ENCODE peak calls at places on chromosomes 2 and 18, in five cellular contexts. One of them, this sample, is unnamed. For H3K79me2, the result is how much of the 10 kb centered on the place peaks cover.

GRCh38 chr2:207333599-207334308 is 168.0 kb upstream of the KLF7 start:
- DNase-seq in GM23338: no peak
- DNase-seq in SK-N-SH: no peak
- DNase-seq in Karpas-422: no peak
- DNase-seq in K562: no peak
- DNase-seq in this sample: no peak

GRCh38 chr18:13264091-13264777 is 45.7 kb downstream of the LDLRAD4 start:
- DNase-seq in GM23338: no peak
- DNase-seq in SK-N-SH: peak
- DNase-seq in Karpas-422: no peak
- DNase-seq in K562: no peak
- DNase-seq in this sample: no peak

GRCh38 chr18:46261799-46262198 is 157.6 kb downstream of the HAUS1 start:
- DNase-seq in GM23338: peak
- DNase-seq in SK-N-SH: no peak
- DNase-seq in Karpas-422: no peak
- DNase-seq in K562: no peak
- DNase-seq in this sample: no peak

GRCh38 chr2:149575742-149576141 is 11.8 kb downstream of the MMADHC start:
- DNase-seq in GM23338: no peak
- DNase-seq in SK-N-SH: no peak
- DNase-seq in Karpas-422: no peak
- DNase-seq in K562: no peak
- DNase-seq in this sample: no peak

GRCh38 chr2:152961376-152961775 is 243.0 kb downstream of the ARL6IP6 start:
- DNase-seq in GM23338: no peak
- DNase-seq in SK-N-SH: no peak
- DNase-seq in Karpas-422: no peak
- DNase-seq in K562: no peak
- DNase-seq in this sample: no peak

GRCh38 chr18:3454365-3455089 is 4.6 kb downstream of the TGIF1 start:
- DNase-seq in GM23338: peak
- DNase-seq in SK-N-SH: peak
- DNase-seq in Karpas-422: peak
- DNase-seq in K562: peak
- DNase-seq in this sample: no peak

GRCh38 chr2:114027437-114027836 is 137.5 kb downstream of the ACTR3 start:
- DNase-seq in GM23338: no peak
- DNase-seq in SK-N-SH: no peak
- DNase-seq in Karpas-422: no peak
- DNase-seq in K562: no peak
- DNase-seq in this sample: no peak

GRCh38 chr2:84302513-84303412 is 156.3 kb downstream of the SUCLG1 start:
- DNase-seq in GM23338: peak
- DNase-seq in SK-N-SH: peak
- DNase-seq in Karpas-422: peak
- DNase-seq in K562: peak
- DNase-seq in this sample: peak

GRCh38 chr2:96957299-96957698 is 29.1 kb downstream of the FAM178B start:
- DNase-seq in GM23338: peak
- DNase-seq in SK-N-SH: no peak
- DNase-seq in Karpas-422: no peak
- DNase-seq in K562: no peak
- DNase-seq in this sample: peak

GRCh38 chr2:69154031-69154430 is 141.1 kb downstream of the ANTXR1 start:
- DNase-seq in GM23338: no peak
- DNase-seq in SK-N-SH: no peak
- DNase-seq in Karpas-422: no peak
- DNase-seq in K562: no peak
- DNase-seq in this sample: no peak

GRCh38 chr2:17901246-17901645 is 22.8 kb downstream of the KCNS3 start:
- DNase-seq in GM23338: no peak
- DNase-seq in SK-N-SH: peak
- DNase-seq in Karpas-422: peak
- DNase-seq in K562: no peak
- DNase-seq in this sample: no peak

GRCh38 chr18:61606759-61607158 is 273.5 kb downstream of the CDH20 start:
- DNase-seq in GM23338: peak
- DNase-seq in SK-N-SH: no peak
- DNase-seq in Karpas-422: no peak
- DNase-seq in K562: no peak
- DNase-seq in this sample: peak

GRCh38 chr2:198945496-198945895 is 512.2 kb downstream of the SATB2 start:
- DNase-seq in GM23338: no peak
- DNase-seq in SK-N-SH: no peak
- DNase-seq in Karpas-422: no peak
- DNase-seq in K562: no peak
- DNase-seq in this sample: no peak

GRCh38 chr18:3002766-3003165 is 10.2 kb downstream of the LPIN2 start:
- DNase-seq in GM23338: no peak
- DNase-seq in SK-N-SH: no peak
- DNase-seq in Karpas-422: no peak
- DNase-seq in K562: no peak
- DNase-seq in this sample: no peak

GRCh38 chr2:122072666-122073065 is 317.2 kb downstream of the TSN start:
- DNase-seq in GM23338: no peak
- DNase-seq in SK-N-SH: no peak
- DNase-seq in Karpas-422: no peak
- DNase-seq in K562: no peak
- DNase-seq in this sample: no peak

GRCh38 chr2:28004086-28004485 is 113.6 kb downstream of the BABAM2 start:
- DNase-seq in GM23338: no peak
- DNase-seq in SK-N-SH: no peak
- DNase-seq in Karpas-422: no peak
- DNase-seq in K562: no peak
- DNase-seq in this sample: peak

GRCh38 chr2:238569415-238570195 is 142.9 kb downstream of the ASB1 start:
- DNase-seq in GM23338: no peak
- DNase-seq in SK-N-SH: no peak
- DNase-seq in Karpas-422: no peak
- DNase-seq in K562: no peak
- DNase-seq in this sample: no peak

GRCh38 chr18:13453714-13454113 is 235.2 kb downstream of the LDLRAD4 start:
- DNase-seq in GM23338: no peak
- DNase-seq in SK-N-SH: no peak
- DNase-seq in Karpas-422: no peak
- DNase-seq in K562: no peak
- DNase-seq in this sample: no peak

DNA sequence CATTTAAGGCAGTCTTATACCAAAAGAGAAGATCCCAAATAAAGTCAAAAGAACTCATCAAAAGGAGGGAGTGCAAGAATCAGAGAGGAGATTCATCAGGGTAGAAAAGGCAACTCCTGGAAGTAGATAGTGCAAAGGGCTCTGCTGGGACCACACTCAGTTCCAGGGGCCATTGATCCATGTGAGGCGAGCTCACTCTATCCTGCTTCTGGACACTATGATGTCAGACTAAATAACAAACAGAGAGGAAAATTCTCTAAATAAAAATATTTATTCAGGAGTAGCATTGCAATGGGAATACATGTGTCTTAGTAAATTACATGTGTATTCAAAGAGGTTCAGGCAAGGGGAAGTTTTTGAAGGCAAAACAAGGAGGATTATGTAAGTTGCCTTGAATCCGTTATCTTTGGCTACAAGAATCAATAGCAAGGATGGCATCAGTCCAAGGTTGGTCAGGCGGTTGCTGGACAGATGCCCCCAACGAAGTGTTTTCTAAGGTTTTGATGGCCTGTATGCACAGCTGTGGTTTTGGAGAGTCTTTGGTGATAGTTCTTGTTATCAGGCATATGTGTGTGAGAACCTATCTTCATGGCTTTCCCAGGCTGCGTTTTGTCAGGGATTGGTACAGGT is 13.2 kb upstream of the SERPINB12 start:
- DNase-seq in GM23338: no peak
- DNase-seq in SK-N-SH: no peak
- DNase-seq in Karpas-422: no peak
- DNase-seq in K562: no peak
- DNase-seq in this sample: no peak
- H3K27ac ChIP-seq in GM23338: no peak
- H3K27ac ChIP-seq in SK-N-SH: no peak
- H3K27ac ChIP-seq in Karpas-422: no peak
- H3K27ac ChIP-seq in K562: no peak
- H3K27ac ChIP-seq in this sample: no peak

GRCh38 chr2:73987109-73987947 is 2.6 kb downstream of the TET3 start:
- DNase-seq in GM23338: peak
- DNase-seq in SK-N-SH: peak
- DNase-seq in Karpas-422: no peak
- DNase-seq in K562: no peak
- DNase-seq in this sample: no peak
- H3K79me2 ChIP-seq in GM23338: half or more
- H3K79me2 ChIP-seq in SK-N-SH: under half
- H3K79me2 ChIP-seq in Karpas-422: half or more
- H3K79me2 ChIP-seq in K562: half or more
- H3K79me2 ChIP-seq in this sample: under half

GRCh38 chr2:236782938-236783337 is 213.3 kb downstream of the ACKR3 start:
- DNase-seq in GM23338: no peak
- DNase-seq in SK-N-SH: no peak
- DNase-seq in Karpas-422: no peak
- DNase-seq in K562: no peak
- DNase-seq in this sample: no peak
- H3K27ac ChIP-seq in GM23338: no peak
- H3K27ac ChIP-seq in SK-N-SH: no peak
- H3K27ac ChIP-seq in Karpas-422: no peak
- H3K27ac ChIP-seq in K562: no peak
- H3K27ac ChIP-seq in this sample: no peak

GRCh38 chr2:54473876-54474275 is 17.7 kb downstream of the SPTBN1 start:
- DNase-seq in GM23338: no peak
- DNase-seq in SK-N-SH: no peak
- DNase-seq in Karpas-422: no peak
- DNase-seq in K562: no peak
- DNase-seq in this sample: no peak

GRCh38 chr2:54476852-54477251 is 20.7 kb downstream of the SPTBN1 start:
- DNase-seq in GM23338: no peak
- DNase-seq in SK-N-SH: no peak
- DNase-seq in Karpas-422: no peak
- DNase-seq in K562: no peak
- DNase-seq in this sample: no peak

GRCh38 chr2:54478899-54479298 is 22.8 kb downstream of the SPTBN1 start:
- DNase-seq in GM23338: no peak
- DNase-seq in SK-N-SH: no peak
- DNase-seq in Karpas-422: no peak
- DNase-seq in K562: no peak
- DNase-seq in this sample: no peak

GRCh38 chr2:54475285-54475684 is 19.2 kb downstream of the SPTBN1 start:
- DNase-seq in GM23338: no peak
- DNase-seq in SK-N-SH: no peak
- DNase-seq in Karpas-422: no peak
- DNase-seq in K562: no peak
- DNase-seq in this sample: no peak

GRCh38 chr2:54475919-54476318 is 19.8 kb downstream of the SPTBN1 start:
- DNase-seq in GM23338: no peak
- DNase-seq in SK-N-SH: no peak
- DNase-seq in Karpas-422: no peak
- DNase-seq in K562: no peak
- DNase-seq in this sample: no peak
- H3K79me2 ChIP-seq in GM23338: half or more
- H3K79me2 ChIP-seq in SK-N-SH: half or more
- H3K79me2 ChIP-seq in Karpas-422: under half
- H3K79me2 ChIP-seq in K562: under half
- H3K79me2 ChIP-seq in this sample: half or more

GRCh38 chr2:2222931-2223330 is 108.1 kb downstream of the MYT1L start:
- DNase-seq in GM23338: no peak
- DNase-seq in SK-N-SH: no peak
- DNase-seq in Karpas-422: no peak
- DNase-seq in K562: no peak
- DNase-seq in this sample: peak

GRCh38 chr2:2219984-2220383 is 111.1 kb downstream of the MYT1L start:
- DNase-seq in GM23338: no peak
- DNase-seq in SK-N-SH: no peak
- DNase-seq in Karpas-422: no peak
- DNase-seq in K562: no peak
- DNase-seq in this sample: no peak
- H3K27ac ChIP-seq in GM23338: no peak
- H3K27ac ChIP-seq in SK-N-SH: no peak
- H3K27ac ChIP-seq in Karpas-422: no peak
- H3K27ac ChIP-seq in K562: no peak
- H3K27ac ChIP-seq in this sample: no peak

GRCh38 chr2:202425036-202425435 is 48.9 kb downstream of the BMPR2 start:
- DNase-seq in GM23338: no peak
- DNase-seq in SK-N-SH: no peak
- DNase-seq in Karpas-422: no peak
- DNase-seq in K562: no peak
- DNase-seq in this sample: no peak
- H3K79me2 ChIP-seq in GM23338: half or more
- H3K79me2 ChIP-seq in SK-N-SH: half or more
- H3K79me2 ChIP-seq in Karpas-422: under half
- H3K79me2 ChIP-seq in K562: under half
- H3K79me2 ChIP-seq in this sample: half or more

GRCh38 chr18:23573948-23574431 is 12.3 kb downstream of the NPC1 start:
- DNase-seq in GM23338: peak
- DNase-seq in SK-N-SH: no peak
- DNase-seq in Karpas-422: no peak
- DNase-seq in K562: no peak
- DNase-seq in this sample: peak

GRCh38 chr18:23572570-23572969 is 13.7 kb downstream of the NPC1 start:
- DNase-seq in GM23338: no peak
- DNase-seq in SK-N-SH: no peak
- DNase-seq in Karpas-422: no peak
- DNase-seq in K562: no peak
- DNase-seq in this sample: no peak

GRCh38 chr18:23574611-23575308 is 11.5 kb downstream of the NPC1 start:
- DNase-seq in GM23338: no peak
- DNase-seq in SK-N-SH: peak
- DNase-seq in Karpas-422: no peak
- DNase-seq in K562: no peak
- DNase-seq in this sample: no peak

GRCh38 chr18:23573020-23573419 is 13.3 kb downstream of the NPC1 start:
- DNase-seq in GM23338: no peak
- DNase-seq in SK-N-SH: no peak
- DNase-seq in Karpas-422: no peak
- DNase-seq in K562: no peak
- DNase-seq in this sample: no peak

GRCh38 chr18:23575309-23575651 is 11.0 kb downstream of the NPC1 start:
- DNase-seq in GM23338: no peak
- DNase-seq in SK-N-SH: no peak
- DNase-seq in Karpas-422: no peak
- DNase-seq in K562: no peak
- DNase-seq in this sample: no peak
- H3K27ac ChIP-seq in GM23338: peak
- H3K27ac ChIP-seq in SK-N-SH: no peak
- H3K27ac ChIP-seq in Karpas-422: no peak
- H3K27ac ChIP-seq in K562: no peak
- H3K27ac ChIP-seq in this sample: no peak

DNA sequence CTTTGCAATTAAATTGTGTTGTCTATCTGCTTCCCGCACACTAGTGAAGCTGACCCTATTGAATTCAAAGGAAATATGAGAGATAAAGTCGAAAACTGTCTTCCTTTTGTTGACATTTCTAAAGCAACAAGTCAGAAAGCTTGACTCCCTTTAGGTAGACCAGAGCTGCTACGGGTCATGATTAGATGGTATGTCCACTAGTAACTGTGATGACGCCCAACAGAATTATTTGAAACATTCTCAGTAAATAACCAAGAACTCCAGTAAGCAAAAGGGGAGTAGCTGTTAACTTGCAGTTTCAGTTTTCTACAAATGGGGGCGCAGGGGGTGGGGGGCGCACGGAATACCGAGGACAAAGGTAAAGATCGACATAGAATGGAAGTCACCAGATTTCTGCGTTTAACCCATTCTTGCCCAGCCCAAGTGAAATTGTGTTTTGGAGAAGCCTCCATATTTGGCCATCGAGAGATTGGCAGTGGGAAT is 56.4 kb downstream of the CRIM1 start:
- DNase-seq in GM23338: peak
- DNase-seq in SK-N-SH: no peak
- DNase-seq in Karpas-422: no peak
- DNase-seq in K562: peak
- DNase-seq in this sample: no peak
- H3K79me2 ChIP-seq in GM23338: half or more
- H3K79me2 ChIP-seq in SK-N-SH: half or more
- H3K79me2 ChIP-seq in Karpas-422: under half
- H3K79me2 ChIP-seq in K562: under half
- H3K79me2 ChIP-seq in this sample: half or more

This sample was measured in osteoblast.